ENCODE peak calls at places on chromosome 1, in four cellular contexts. P is Kasumi-1, X is ELF-1, N is HT1080. W is an unnamed sample.

GRCh38 chr1:15886613-15887167 is 39.2 kb downstream of the SPEN start:
- DNase-seq in X (no peak), P (no peak), N (no peak), W (no peak)

GRCh38 chr1:8024329-8024728 is 1.8 kb downstream of the ERRFI1 start:
- DNase-seq in P (no peak), X (no peak), N (peak), W (no peak)

GRCh38 chr1:236543065-236543669 is 19.4 kb downstream of the LGALS8 start:
- DNase-seq in N (no peak), P (no peak), X (peak), W (no peak)

GRCh38 chr1:77430966-77431735 is 149.3 kb downstream of the AK5 start:
- DNase-seq in X (no peak), N (no peak), P (peak), W (no peak)

GRCh38 chr1:58815680-58816071 is 31.8 kb upstream of the JUN start:
- DNase-seq in X (peak), N (no peak), P (peak), W (peak)

GRCh38 chr1:117166076-117166475 is 44.5 kb upstream of the TRIM45 start:
- DNase-seq in X (no peak), N (peak), P (no peak), W (no peak)

GRCh38 chr1:169928438-169929209 is 34.9 kb upstream of the SCYL3 start:
- DNase-seq in P (peak), X (no peak), N (peak), W (peak)

GRCh38 chr1:31183126-31183525 is 56.6 kb downstream of the NKAIN1 start:
- DNase-seq in N (no peak), P (no peak), X (no peak), W (no peak)

GRCh38 chr1:19622204-19622603 is 21.9 kb upstream of the NBL1 start:
- DNase-seq in P (no peak), N (no peak), X (no peak), W (no peak)